ENCODE peak calls at places on chromosome 3, in eight cellular contexts. A, P, G, Q, O, H, T and V are unnamed samples. For H3K4me1, the result is how much of the 10 kb centered on the place peaks cover.

GRCh38 chr3:194328080-194328571 is 23.0 kb downstream of the CPN2 start:
- DNase-seq in A (peak), P (no peak), G (no peak), Q (no peak), O (no peak), H (no peak), T (no peak), V (no peak)

GRCh38 chr3:9214599-9214998 is 34.8 kb downstream of the SRGAP3 start:
- DNase-seq in A (peak), P (no peak), G (no peak), Q (no peak), O (no peak), H (no peak), T (no peak), V (no peak)

GRCh38 chr3:48155122-48155521 is 33.1 kb downstream of the CDC25A start:
- DNase-seq in A (peak), P (no peak), G (no peak), Q (no peak), O (no peak), H (peak), T (no peak), V (no peak)

GRCh38 chr3:138038725-138039462 is 28.9 kb downstream of the CLDN18 start:
- DNase-seq in A (no peak), P (no peak), G (no peak), Q (no peak), O (no peak), H (no peak), T (no peak), V (no peak)

GRCh38 chr3:108180214-108180613 is 42.0 kb downstream of the IFT57 start:
- DNase-seq in A (peak), P (no peak), G (no peak), Q (no peak), O (no peak), H (no peak), T (no peak), V (no peak)

GRCh38 chr3:185552358-185552877 is at the start of gene LIPH:
- DNase-seq in A (peak), P (no peak), G (no peak), Q (peak), O (no peak), H (peak), T (no peak), V (no peak)

GRCh38 chr3:27573780-27574437 is 89.7 kb upstream of the SLC4A7 start:
- DNase-seq in A (no peak), P (no peak), G (no peak), Q (no peak), O (no peak), H (no peak), T (no peak), V (no peak)

GRCh38 chr3:54713455-54713854 is 214.4 kb downstream of the LRTM1 start:
- DNase-seq in A (no peak), P (no peak), G (no peak), Q (peak), O (no peak), H (no peak), T (no peak), V (no peak)

GRCh38 chr3:195892355-195893120 is 15.8 kb downstream of the TNK2 start:
- DNase-seq in A (no peak), P (no peak), G (peak), Q (peak), O (no peak), H (no peak), T (peak), V (peak)

GRCh38 chr3:108780235-108780634 is 23.0 kb upstream of the RETNLB start:
- DNase-seq in A (no peak), P (no peak), G (peak), Q (no peak), O (peak), H (no peak), T (no peak), V (no peak)

GRCh38 chr3:47512416-47513124 is 942 bp downstream of the ELP6 start:
- DNase-seq in A (peak), P (no peak), G (peak), Q (peak), O (peak), H (peak), T (peak), V (peak)

GRCh38 chr3:53254190-53254809 is 1.5 kb downstream of the TKT start:
- DNase-seq in A (peak), P (no peak), G (no peak), Q (peak), O (no peak), H (peak), T (no peak), V (no peak)

GRCh38 chr3:169218314-169218983 is 445.1 kb downstream of the MECOM start:
- DNase-seq in A (peak), P (no peak), G (peak), Q (peak), O (no peak), H (peak), T (peak), V (no peak)

GRCh38 chr3:45214061-45214680 is 11.9 kb downstream of the TMEM158 start:
- DNase-seq in A (peak), P (no peak), G (no peak), Q (no peak), O (no peak), H (no peak), T (no peak), V (no peak)

GRCh38 chr3:125916376-125916978 is 52.5 kb upstream of the ROPN1B start:
- DNase-seq in A (peak), P (peak), G (no peak), Q (peak), O (peak), H (peak), T (no peak), V (no peak)

GRCh38 chr3:34882764-34883163 is 756.6 kb upstream of the ARPP21 start:
- DNase-seq in A (no peak), P (no peak), G (no peak), Q (peak), O (no peak), H (no peak), T (no peak), V (no peak)

GRCh38 chr3:64188810-64189560 is 36.3 kb downstream of the PRICKLE2 start:
- DNase-seq in A (peak), P (no peak), G (peak), Q (peak), O (no peak), H (peak), T (no peak), V (no peak)

GRCh38 chr3:66441124-66441523 is 59.7 kb downstream of the LRIG1 start:
- DNase-seq in A (peak), P (no peak), G (no peak), Q (no peak), O (no peak), H (no peak), T (no peak), V (no peak)

GRCh38 chr3:5021571-5022092 is 42.4 kb downstream of the BHLHE40 start:
- DNase-seq in A (peak), P (no peak), G (no peak), Q (no peak), O (no peak), H (no peak), T (no peak), V (no peak)

GRCh38 chr3:5022187-5022965 is 43.1 kb downstream of the BHLHE40 start:
- DNase-seq in A (peak), P (no peak), G (no peak), Q (no peak), O (no peak), H (no peak), T (no peak), V (no peak)

GRCh38 chr3:5021116-5021515 is 41.9 kb downstream of the BHLHE40 start:
- DNase-seq in A (no peak), P (no peak), G (no peak), Q (no peak), O (no peak), H (no peak), T (no peak), V (no peak)

GRCh38 chr3:5023777-5024346 is 44.6 kb downstream of the BHLHE40 start:
- DNase-seq in A (no peak), P (no peak), G (no peak), Q (no peak), O (no peak), H (no peak), T (no peak), V (no peak)

DNA sequence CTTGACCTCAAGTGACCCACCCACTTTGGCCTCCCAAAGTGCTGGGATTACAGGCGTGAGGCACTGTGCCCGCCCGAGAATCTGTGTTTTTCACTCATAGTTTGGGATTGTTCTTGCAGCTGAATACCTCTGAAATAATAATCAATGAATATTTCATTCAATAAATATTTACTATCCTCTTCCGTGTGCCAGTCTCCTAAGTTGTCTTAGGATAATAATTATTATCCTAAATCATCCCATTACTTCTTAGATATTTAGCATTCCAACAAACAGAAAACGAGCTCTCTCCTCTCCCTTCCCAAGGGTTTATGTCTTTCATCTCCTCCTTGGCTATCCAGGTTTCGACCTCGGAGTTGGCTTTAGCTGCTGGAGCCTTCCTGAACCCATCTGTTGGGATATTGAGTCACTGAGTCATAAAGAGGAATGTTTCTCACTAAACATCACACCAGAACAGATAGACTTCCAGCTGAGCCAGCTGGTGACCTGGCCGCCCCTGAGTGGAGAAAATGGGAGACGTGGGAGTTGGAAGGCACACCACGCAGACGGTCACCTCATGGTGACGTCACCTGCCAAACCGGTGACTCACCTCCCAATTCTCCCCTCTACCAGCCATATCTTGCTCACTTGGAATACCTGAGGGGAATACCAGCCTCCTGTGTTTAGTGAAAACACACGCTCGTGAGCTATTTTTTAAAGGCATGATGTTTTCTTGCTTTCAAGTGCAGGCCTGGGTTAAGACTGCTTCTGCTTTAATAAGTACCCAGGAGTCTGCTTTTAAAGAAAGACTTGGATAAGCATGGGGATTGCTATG is 43.9 kb downstream of the BHLHE40 start:
- DNase-seq in A (peak), P (no peak), G (peak), Q (no peak), O (no peak), H (no peak), T (peak), V (peak)
- H3K4me1 ChIP-seq in A (under half), P (under half), G (under half), Q (under half), O (under half), H (under half), T (under half), V (under half)

DNA sequence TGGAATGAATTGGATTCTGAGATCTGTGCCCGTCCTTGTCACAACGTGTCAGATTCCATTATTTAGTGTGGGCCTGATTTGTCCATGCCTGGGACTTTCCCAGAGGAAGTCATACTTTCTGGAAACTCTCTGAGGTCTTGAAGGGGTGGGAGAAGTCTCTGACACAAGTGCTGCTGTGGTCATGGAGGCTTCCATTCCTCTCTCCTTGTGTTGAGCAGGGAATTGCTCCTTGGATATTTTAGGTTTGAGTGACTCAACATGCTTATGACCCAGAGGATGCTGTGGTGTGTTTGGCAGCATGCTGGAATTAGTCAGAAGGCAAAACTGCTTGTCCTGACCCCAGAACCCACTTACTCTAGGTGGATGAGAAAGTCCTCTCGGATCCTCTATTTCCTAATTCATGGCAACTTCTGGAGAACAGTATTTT is 132.1 kb downstream of the LPP start:
- DNase-seq in A (peak), P (no peak), G (no peak), Q (no peak), O (no peak), H (no peak), T (peak), V (peak)
- H3K4me1 ChIP-seq in A (under half), P (under half), G (under half), Q (under half), O (under half), H (under half), T (under half), V (half or more)

DNA sequence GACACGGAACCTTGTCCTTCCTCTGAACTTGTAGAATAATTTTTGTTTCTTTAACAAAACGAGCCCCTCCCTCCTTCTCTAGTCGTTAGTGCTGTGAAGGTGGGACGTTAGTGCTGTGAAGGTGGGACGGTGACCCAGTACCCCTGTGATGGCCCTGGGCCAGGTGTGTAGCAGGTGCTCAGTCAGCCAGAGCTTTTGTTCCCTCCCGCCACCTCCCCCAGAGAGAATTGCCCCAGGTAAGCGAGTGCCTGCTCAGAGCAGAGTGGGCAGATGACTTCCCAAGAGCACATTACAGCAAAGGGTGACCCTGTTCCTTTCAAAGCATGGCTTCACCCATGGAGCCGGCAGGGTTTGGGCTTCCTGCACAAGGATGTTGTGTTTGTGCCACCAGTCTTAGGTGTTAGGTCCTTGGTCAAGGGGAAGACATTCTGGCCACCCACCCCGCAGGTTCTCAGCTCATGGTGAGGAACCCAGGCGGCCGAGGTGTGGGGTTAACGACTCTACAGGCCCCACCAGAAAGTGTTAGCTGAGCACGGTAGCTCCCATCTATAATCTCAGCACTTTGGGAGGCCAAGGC is 30.7 kb downstream of the SLC6A6 start:
- DNase-seq in A (no peak), P (no peak), G (peak), Q (no peak), O (no peak), H (no peak), T (no peak), V (no peak)
- H3K4me1 ChIP-seq in A (under half), P (half or more), G (under half), Q (under half), O (half or more), H (under half), T (under half), V (half or more)

GRCh38 chr3:12957824-12958792 is 115.1 kb downstream of the IQSEC1 start:
- DNase-seq in A (no peak), P (no peak), G (peak), Q (no peak), O (no peak), H (no peak), T (no peak), V (peak)
- H3K4me1 ChIP-seq in A (under half), P (half or more), G (half or more), Q (under half), O (half or more), H (under half), T (under half), V (half or more)

DNA sequence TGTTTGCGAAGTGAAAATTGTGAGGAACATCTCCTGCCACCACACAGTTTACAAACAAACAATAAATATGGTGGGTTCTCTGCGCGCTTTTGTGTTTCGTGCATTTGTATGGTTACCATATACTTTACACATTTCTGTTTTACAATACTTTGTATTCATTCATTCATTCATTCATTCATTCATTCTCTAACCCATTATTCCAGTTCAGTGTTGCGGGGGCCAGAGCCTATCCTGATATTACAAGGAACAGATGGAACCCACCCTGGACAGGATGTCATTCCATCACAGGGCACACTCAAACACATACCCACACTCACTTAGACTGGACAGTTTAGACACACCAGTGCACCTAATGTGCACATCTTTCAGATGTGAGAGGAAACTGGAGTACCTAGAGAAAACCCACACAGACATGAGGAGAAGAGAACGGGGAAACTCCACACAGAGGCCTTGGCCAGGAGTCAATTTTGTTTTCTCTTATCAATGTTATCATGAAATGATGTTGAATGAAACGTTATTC is 160.5 kb downstream of the FNDC3B start:
- DNase-seq in A (no peak), P (no peak), G (no peak), Q (no peak), O (no peak), H (no peak), T (no peak), V (no peak)
- H3K4me1 ChIP-seq in A (under half), P (under half), G (under half), Q (under half), O (under half), H (under half), T (under half), V (under half)